ENCODE peak calls at places on chromosome 7, in six cellular contexts. E is activated naive CD8-positive, alpha-beta T cell treated with anti-CD3 and anti-CD28 coated beads, Interleukin-2, amount 50 U/mL, for 24 hours; G is effector CD4-positive, alpha-beta T cell; C is 8988T; O is sciatic nerve; J is EL. P is an unnamed sample.

GRCh38 chr7:132112632-132113031 is 463.6 kb downstream of the PLXNA4 start:
- DNase-seq in J (no peak), E (no peak), O (no peak), C (no peak), G (no peak), P (no peak)

GRCh38 chr7:64314493-64315020 is 796 bp downstream of the ZNF736 start:
- DNase-seq in O (no peak), E (no peak), C (no peak), J (no peak), G (no peak), P (no peak)

GRCh38 chr7:63925626-63926460 is 72.8 kb upstream of the ZNF722 start:
- DNase-seq in C (no peak), O (peak), E (peak), G (peak), J (no peak), P (peak)

GRCh38 chr7:120783273-120783672 is 74.7 kb downstream of the TSPAN12 start:
- DNase-seq in J (no peak), E (no peak), C (no peak), G (no peak), O (no peak), P (no peak)

GRCh38 chr7:139515266-139515665 is 8.2 kb upstream of the CLEC2L start:
- DNase-seq in O (no peak), J (no peak), C (no peak), E (no peak), G (no peak), P (no peak)

GRCh38 chr7:22325671-22326070 is 31.3 kb downstream of the RAPGEF5 start:
- DNase-seq in O (no peak), C (no peak), J (no peak), E (no peak), G (no peak), P (no peak)

GRCh38 chr7:155399577-155399976 is 58.4 kb upstream of the EN2 start:
- DNase-seq in O (no peak), J (no peak), E (no peak), G (no peak), C (no peak), P (no peak)

GRCh38 chr7:111388016-111388415 is 174.3 kb downstream of the IMMP2L start:
- DNase-seq in C (no peak), O (no peak), G (no peak), J (no peak), E (no peak), P (no peak)

GRCh38 chr7:128021361-128021760 is 9.9 kb downstream of the LRRC4 start:
- DNase-seq in E (no peak), C (no peak), O (no peak), J (peak), G (no peak), P (no peak)

GRCh38 chr7:23207029-23207428 is 25.2 kb downstream of the NUP42 start:
- DNase-seq in G (no peak), O (no peak), E (no peak), J (no peak), C (no peak), P (no peak)

GRCh38 chr7:40815512-40815911 is 680.7 kb downstream of the SUGCT start:
- DNase-seq in E (no peak), O (no peak), G (no peak), C (no peak), J (peak), P (no peak)